ENCODE peak calls at places on chromosomes 5 and 9, in five cellular contexts. One of them, this sample, is unnamed.

GRCh38 chr5:179870403-179870903 is 11.8 kb upstream of the MRNIP start:
- DNase-seq in mesenteric fat pad: no peak
- DNase-seq in HS-27A: no peak
- DNase-seq in endothelial cell: peak
- DNase-seq in sigmoid colon: no peak
- DNase-seq in this sample: no peak

GRCh38 chr9:124652203-124652992 is 118.7 kb downstream of the NR6A1 start:
- DNase-seq in mesenteric fat pad: no peak
- DNase-seq in HS-27A: no peak
- DNase-seq in endothelial cell: no peak
- DNase-seq in sigmoid colon: no peak
- DNase-seq in this sample: no peak

GRCh38 chr9:120289990-120290925 is 289.7 kb downstream of the CDK5RAP2 start:
- DNase-seq in mesenteric fat pad: no peak
- DNase-seq in HS-27A: no peak
- DNase-seq in endothelial cell: no peak
- DNase-seq in sigmoid colon: no peak
- DNase-seq in this sample: peak

GRCh38 chr5:15791274-15791673 is 291.3 kb downstream of the FBXL7 start:
- DNase-seq in mesenteric fat pad: no peak
- DNase-seq in HS-27A: no peak
- DNase-seq in endothelial cell: no peak
- DNase-seq in sigmoid colon: no peak
- DNase-seq in this sample: no peak

GRCh38 chr5:172852490-172853354 is 18.7 kb downstream of the ERGIC1 start:
- DNase-seq in mesenteric fat pad: no peak
- DNase-seq in HS-27A: no peak
- DNase-seq in endothelial cell: no peak
- DNase-seq in sigmoid colon: no peak
- DNase-seq in this sample: no peak

GRCh38 chr5:36876965-36877666 is 547 bp downstream of the NIPBL start:
- DNase-seq in mesenteric fat pad: peak
- DNase-seq in HS-27A: peak
- DNase-seq in endothelial cell: peak
- DNase-seq in sigmoid colon: peak
- DNase-seq in this sample: peak

GRCh38 chr9:85260288-85260687 is 481.5 kb downstream of the AGTPBP1 start:
- DNase-seq in mesenteric fat pad: no peak
- DNase-seq in HS-27A: no peak
- DNase-seq in endothelial cell: no peak
- DNase-seq in sigmoid colon: no peak
- DNase-seq in this sample: no peak

GRCh38 chr5:29412979-29413378 is 1780.5 kb upstream of the CDH6 start:
- DNase-seq in mesenteric fat pad: no peak
- DNase-seq in HS-27A: no peak
- DNase-seq in endothelial cell: no peak
- DNase-seq in sigmoid colon: no peak
- DNase-seq in this sample: no peak

GRCh38 chr9:123360161-123361085 is 4.4 kb downstream of the CRB2 start:
- DNase-seq in mesenteric fat pad: no peak
- DNase-seq in HS-27A: no peak
- DNase-seq in endothelial cell: peak
- DNase-seq in sigmoid colon: no peak
- DNase-seq in this sample: no peak

GRCh38 chr5:120817044-120817985 is 353.2 kb downstream of the PRR16 start:
- DNase-seq in mesenteric fat pad: no peak
- DNase-seq in HS-27A: no peak
- DNase-seq in endothelial cell: peak
- DNase-seq in sigmoid colon: no peak
- DNase-seq in this sample: no peak

GRCh38 chr5:53130206-53130605 is 20.6 kb upstream of the MOCS2 start:
- DNase-seq in mesenteric fat pad: no peak
- DNase-seq in HS-27A: no peak
- DNase-seq in endothelial cell: no peak
- DNase-seq in sigmoid colon: no peak
- DNase-seq in this sample: no peak

GRCh38 chr5:7926296-7926695 is 57.3 kb downstream of the MTRR start:
- DNase-seq in mesenteric fat pad: no peak
- DNase-seq in HS-27A: peak
- DNase-seq in endothelial cell: no peak
- DNase-seq in sigmoid colon: no peak
- DNase-seq in this sample: no peak

GRCh38 chr5:65611524-65611923 is 12.6 kb downstream of the TRIM23 start:
- DNase-seq in mesenteric fat pad: no peak
- DNase-seq in HS-27A: no peak
- DNase-seq in endothelial cell: no peak
- DNase-seq in sigmoid colon: no peak
- DNase-seq in this sample: no peak

GRCh38 chr9:36632892-36633291 is 60.2 kb downstream of the MELK start:
- DNase-seq in mesenteric fat pad: no peak
- DNase-seq in HS-27A: no peak
- DNase-seq in endothelial cell: no peak
- DNase-seq in sigmoid colon: no peak
- DNase-seq in this sample: no peak

GRCh38 chr5:1562599-1562998 is 38.8 kb upstream of the LPCAT1 start:
- DNase-seq in mesenteric fat pad: no peak
- DNase-seq in HS-27A: no peak
- DNase-seq in endothelial cell: no peak
- DNase-seq in sigmoid colon: no peak
- DNase-seq in this sample: no peak

GRCh38 chr5:115098041-115098702 is 71.5 kb downstream of the TRIM36 start:
- DNase-seq in mesenteric fat pad: no peak
- DNase-seq in HS-27A: no peak
- DNase-seq in endothelial cell: peak
- DNase-seq in sigmoid colon: no peak
- DNase-seq in this sample: peak

GRCh38 chr5:176578391-176578808 is 29.3 kb downstream of the CDHR2 start:
- DNase-seq in mesenteric fat pad: no peak
- DNase-seq in HS-27A: no peak
- DNase-seq in endothelial cell: peak
- DNase-seq in sigmoid colon: no peak
- DNase-seq in this sample: peak

GRCh38 chr5:163193886-163194285 is 243.5 kb upstream of the CCNG1 start:
- DNase-seq in mesenteric fat pad: no peak
- DNase-seq in HS-27A: no peak
- DNase-seq in endothelial cell: no peak
- DNase-seq in sigmoid colon: no peak
- DNase-seq in this sample: no peak

GRCh38 chr9:134390947-134391318 is 64.7 kb downstream of the RXRA start:
- DNase-seq in mesenteric fat pad: no peak
- DNase-seq in HS-27A: no peak
- DNase-seq in endothelial cell: no peak
- DNase-seq in sigmoid colon: no peak
- DNase-seq in this sample: no peak

GRCh38 chr5:1783214-1783551 is 16.5 kb downstream of the MRPL36 start:
- DNase-seq in mesenteric fat pad: no peak
- DNase-seq in HS-27A: no peak
- DNase-seq in endothelial cell: no peak
- DNase-seq in sigmoid colon: peak
- DNase-seq in this sample: no peak

GRCh38 chr5:139904566-139905400 is 109.2 kb downstream of the PSD2 start:
- DNase-seq in mesenteric fat pad: peak
- DNase-seq in HS-27A: no peak
- DNase-seq in endothelial cell: no peak
- DNase-seq in sigmoid colon: peak
- DNase-seq in this sample: no peak

GRCh38 chr5:175902013-175902412 is 30.6 kb downstream of the CPLX2 start:
- DNase-seq in mesenteric fat pad: no peak
- DNase-seq in HS-27A: no peak
- DNase-seq in endothelial cell: no peak
- DNase-seq in sigmoid colon: no peak
- DNase-seq in this sample: no peak

GRCh38 chr5:57434227-57434640 is 48.4 kb downstream of the ACTBL2 start:
- DNase-seq in mesenteric fat pad: no peak
- DNase-seq in HS-27A: no peak
- DNase-seq in endothelial cell: no peak
- DNase-seq in sigmoid colon: no peak
- DNase-seq in this sample: no peak

GRCh38 chr9:82091610-82092009 is 103.0 kb downstream of the SPATA31D1 start:
- DNase-seq in mesenteric fat pad: no peak
- DNase-seq in HS-27A: no peak
- DNase-seq in endothelial cell: no peak
- DNase-seq in sigmoid colon: no peak
- DNase-seq in this sample: no peak

GRCh38 chr5:159341145-159341544 is 10.9 kb upstream of the IL12B start:
- DNase-seq in mesenteric fat pad: no peak
- DNase-seq in HS-27A: no peak
- DNase-seq in endothelial cell: no peak
- DNase-seq in sigmoid colon: no peak
- DNase-seq in this sample: no peak

GRCh38 chr5:6905423-6905822 is 192.2 kb downstream of the TENT4A start:
- DNase-seq in mesenteric fat pad: no peak
- DNase-seq in HS-27A: no peak
- DNase-seq in endothelial cell: no peak
- DNase-seq in sigmoid colon: no peak
- DNase-seq in this sample: no peak

GRCh38 chr9:113719919-113720318 is 156.2 kb upstream of the ZNF618 start:
- DNase-seq in mesenteric fat pad: no peak
- DNase-seq in HS-27A: no peak
- DNase-seq in endothelial cell: no peak
- DNase-seq in sigmoid colon: no peak
- DNase-seq in this sample: no peak

GRCh38 chr5:173602423-173602822 is 14.0 kb downstream of the BOD1 start:
- DNase-seq in mesenteric fat pad: no peak
- DNase-seq in HS-27A: no peak
- DNase-seq in endothelial cell: no peak
- DNase-seq in sigmoid colon: no peak
- DNase-seq in this sample: no peak

GRCh38 chr9:109010676-109011655 is 2.3 kb downstream of the CTNNAL1 start:
- DNase-seq in mesenteric fat pad: no peak
- DNase-seq in HS-27A: no peak
- DNase-seq in endothelial cell: no peak
- DNase-seq in sigmoid colon: no peak
- DNase-seq in this sample: no peak

GRCh38 chr9:112505607-112506006 is 19.0 kb downstream of the KIAA1958 start:
- DNase-seq in mesenteric fat pad: no peak
- DNase-seq in HS-27A: no peak
- DNase-seq in endothelial cell: no peak
- DNase-seq in sigmoid colon: no peak
- DNase-seq in this sample: no peak

GRCh38 chr5:11981986-11982385 is 77.7 kb upstream of the CTNND2 start:
- DNase-seq in mesenteric fat pad: no peak
- DNase-seq in HS-27A: no peak
- DNase-seq in endothelial cell: no peak
- DNase-seq in sigmoid colon: no peak
- DNase-seq in this sample: no peak

GRCh38 chr9:20178197-20178596 is 389.4 kb upstream of the SLC24A2 start:
- DNase-seq in mesenteric fat pad: no peak
- DNase-seq in HS-27A: no peak
- DNase-seq in endothelial cell: no peak
- DNase-seq in sigmoid colon: no peak
- DNase-seq in this sample: no peak

GRCh38 chr9:133247632-133248031 is 27.4 kb downstream of the ABO start:
- DNase-seq in mesenteric fat pad: no peak
- DNase-seq in HS-27A: no peak
- DNase-seq in endothelial cell: no peak
- DNase-seq in sigmoid colon: no peak
- DNase-seq in this sample: no peak

GRCh38 chr9:80797841-80798688 is 891.3 kb downstream of the TLE1 start:
- DNase-seq in mesenteric fat pad: no peak
- DNase-seq in HS-27A: no peak
- DNase-seq in endothelial cell: no peak
- DNase-seq in sigmoid colon: peak
- DNase-seq in this sample: peak

GRCh38 chr9:81588148-81588874 is 101.0 kb downstream of the TLE1 start:
- DNase-seq in mesenteric fat pad: no peak
- DNase-seq in HS-27A: no peak
- DNase-seq in endothelial cell: no peak
- DNase-seq in sigmoid colon: peak
- DNase-seq in this sample: peak

GRCh38 chr5:179154991-179155955 is 95.1 kb downstream of the ZNF354C start:
- DNase-seq in mesenteric fat pad: peak
- DNase-seq in HS-27A: no peak
- DNase-seq in endothelial cell: no peak
- DNase-seq in sigmoid colon: peak
- DNase-seq in this sample: no peak

GRCh38 chr5:107869459-107870115 is 198.8 kb upstream of the EFNA5 start:
- DNase-seq in mesenteric fat pad: no peak
- DNase-seq in HS-27A: peak
- DNase-seq in endothelial cell: no peak
- DNase-seq in sigmoid colon: no peak
- DNase-seq in this sample: no peak

This sample was measured in prostate gland.